ENCODE peak calls at places on chromosomes 3 and 15, in six cellular contexts. I is stomach, S is HCT116, N is Panc1, V is endothelial cell of umbilical vein, X is transverse colon. R is an unnamed sample.

GRCh38 chr3:169759256-169759655 is 5.6 kb downstream of the TERC start:
- DNase-seq in N (no peak), I (no peak), S (no peak), V (peak), X (no peak), R (no peak)

GRCh38 chr15:100729461-100729860 is 127.1 kb downstream of the ASB7 start:
- DNase-seq in X (no peak), V (no peak), S (no peak), N (no peak), I (no peak), R (no peak)

GRCh38 chr3:118804959-118805358 is 229.7 kb downstream of the IGSF11 start:
- DNase-seq in N (no peak), S (no peak), V (no peak), X (no peak), I (no peak), R (no peak)

GRCh38 chr15:90261811-90262210 is 3.7 kb upstream of the NGRN start:
- DNase-seq in I (no peak), N (no peak), S (no peak), V (peak), X (no peak), R (no peak)

GRCh38 chr3:150236683-150237082 is 171.4 kb upstream of the TSC22D2 start:
- DNase-seq in S (no peak), I (no peak), V (no peak), N (no peak), X (no peak), R (no peak)

GRCh38 chr3:35946121-35946856 is 307.0 kb downstream of the ARPP21 start:
- DNase-seq in S (no peak), I (no peak), N (no peak), X (no peak), V (peak), R (no peak)

GRCh38 chr3:16132190-16132589 is 42.3 kb upstream of the GALNT15 start:
- DNase-seq in X (no peak), V (no peak), I (no peak), N (no peak), S (no peak), R (no peak)

GRCh38 chr15:57017024-57017423 is 98.6 kb downstream of the TCF12 start:
- DNase-seq in N (no peak), I (no peak), S (no peak), V (peak), X (no peak), R (no peak)

GRCh38 chr15:93362821-93363220 is 273.8 kb upstream of the RGMA start:
- DNase-seq in I (no peak), V (no peak), S (no peak), X (no peak), N (no peak), R (no peak)

GRCh38 chr3:28915711-28916481 is 365.0 kb upstream of the RBMS3 start:
- DNase-seq in I (peak), X (peak), N (no peak), V (peak), S (peak), R (no peak)

GRCh38 chr3:115040673-115041286 is 106.3 kb downstream of the ZBTB20 start:
- DNase-seq in S (peak), X (peak), N (peak), I (peak), V (peak), R (no peak)

GRCh38 chr3:36959821-36960220 is 15.0 kb upstream of the TRANK1 start:
- DNase-seq in N (no peak), I (no peak), V (no peak), S (no peak), X (no peak), R (no peak)

GRCh38 chr3:36957072-36957471 is 12.2 kb upstream of the TRANK1 start:
- DNase-seq in N (no peak), S (no peak), V (no peak), X (no peak), I (no peak), R (no peak)

GRCh38 chr3:36956155-36956554 is 11.3 kb upstream of the TRANK1 start:
- DNase-seq in S (no peak), V (no peak), I (no peak), N (no peak), X (no peak), R (no peak)

GRCh38 chr3:36957862-36958686 is 13.2 kb upstream of the TRANK1 start:
- DNase-seq in X (peak), V (peak), I (no peak), N (no peak), S (no peak), R (no peak)

DNA sequence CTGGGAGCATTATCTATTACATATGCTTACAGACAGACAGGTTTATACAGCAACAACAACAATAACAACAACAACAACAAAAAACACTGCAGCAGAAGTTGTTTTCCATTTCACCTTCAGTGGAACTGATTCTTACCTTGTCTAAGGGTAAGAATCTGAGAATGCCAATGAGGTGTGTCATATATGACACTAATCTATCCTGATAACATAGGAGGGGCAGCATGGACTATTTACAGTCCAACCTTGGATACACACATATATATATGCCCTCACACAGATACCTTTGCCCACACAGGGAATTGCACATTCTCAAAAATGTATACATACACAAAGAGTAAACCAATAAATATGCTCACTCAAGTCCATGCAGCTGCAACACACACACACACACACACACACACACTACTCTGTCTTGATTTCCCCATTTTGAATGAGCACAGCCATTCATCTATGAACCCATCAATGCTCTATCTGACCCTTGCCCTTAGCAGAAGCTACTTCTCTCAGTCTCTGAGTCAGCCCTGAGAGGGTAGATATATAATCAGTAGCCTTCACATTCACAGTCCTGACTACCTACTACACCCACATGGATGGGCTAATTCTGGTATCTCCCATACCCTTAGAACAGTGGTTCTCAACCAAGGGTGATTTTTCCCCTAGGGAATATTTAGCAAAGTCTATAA is 9.7 kb upstream of the TRANK1 start:
- DNase-seq in X (peak), S (no peak), I (no peak), V (no peak), N (no peak), R (no peak)
- TF ChIP-seq POLR2AphosphoS5 in X (no peak), S (no peak), I (no peak), V (no peak), N (no peak), R (no peak)

DNA sequence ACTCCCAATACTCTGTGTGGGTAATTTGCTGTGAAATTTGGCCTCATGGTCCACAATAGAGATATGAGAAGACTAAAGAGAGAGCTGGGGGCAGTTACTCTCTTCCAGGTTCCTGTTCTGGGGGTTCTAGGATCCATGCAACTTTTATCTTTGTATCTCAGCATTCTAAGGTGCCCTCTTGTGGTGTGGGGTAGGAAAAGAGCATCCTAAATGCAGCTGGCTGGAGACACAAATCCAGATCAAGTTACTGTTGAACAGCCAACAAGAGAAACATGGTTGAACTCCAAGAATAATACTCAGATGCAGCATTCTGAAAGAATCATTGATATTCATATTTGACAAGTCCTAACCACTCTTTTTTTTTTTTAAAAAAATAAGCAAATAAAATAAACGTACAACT is 238.2 kb downstream of the GREM1 start:
- DNase-seq in I (no peak), X (no peak), V (peak), N (no peak), S (peak), R (no peak)
- TF ChIP-seq CTCF in I (peak), X (peak), V (peak), N (peak), S (peak), R (peak)

DNA sequence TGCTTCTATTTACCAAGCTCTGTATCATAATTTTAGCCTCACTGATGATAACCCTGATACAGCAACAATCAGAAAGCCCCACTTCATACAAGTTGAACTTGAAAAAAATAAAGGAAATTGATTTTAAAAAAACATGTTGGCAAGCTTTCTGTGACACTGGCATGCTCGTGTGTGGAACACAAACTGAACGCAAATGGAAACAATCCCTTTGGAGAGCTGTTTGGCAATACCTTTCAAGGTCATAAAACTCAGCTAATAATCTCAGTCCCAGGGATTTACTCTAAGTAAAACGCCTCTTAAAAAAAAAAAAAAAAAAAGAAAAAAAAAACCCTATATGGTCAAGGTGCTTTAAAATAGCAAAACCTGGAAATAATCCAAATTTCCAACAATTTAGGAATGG is 166.7 kb upstream of the BCL6 start:
- DNase-seq in V (no peak), I (no peak), N (no peak), X (no peak), S (no peak), R (no peak)
- TF ChIP-seq POLR2AphosphoS5 in V (no peak), I (no peak), N (no peak), X (no peak), S (no peak), R (no peak)

GRCh38 chr3:30440147-30440604 is 166.2 kb upstream of the TGFBR2 start:
- DNase-seq in I (peak), S (no peak), V (no peak), N (peak), X (no peak), R (no peak)
- TF ChIP-seq CTCF in I (no peak), S (no peak), V (no peak), N (no peak), X (no peak), R (no peak)

GRCh38 chr3:50235716-50236483 is at the start of gene GNAI2:
- DNase-seq in V (peak), S (peak), I (peak), N (peak), X (peak), R (peak)
- TF ChIP-seq POLR2AphosphoS5 in V (peak), S (peak), I (peak), N (peak), X (peak), R (peak)

GRCh38 chr3:75296858-75297257 is 367.3 kb upstream of the FRG2C start:
- DNase-seq in V (no peak), X (no peak), I (no peak), N (no peak), S (no peak), R (no peak)

GRCh38 chr3:75295013-75295412 is 369.1 kb upstream of the FRG2C start:
- DNase-seq in I (peak), X (no peak), N (no peak), S (no peak), V (no peak), R (no peak)

GRCh38 chr3:75294124-75294523 is 370.0 kb upstream of the FRG2C start:
- DNase-seq in X (peak), S (no peak), I (peak), N (no peak), V (no peak), R (peak)
- TF ChIP-seq CTCF in X (peak), S (peak), I (peak), N (peak), V (peak), R (peak)

DNA sequence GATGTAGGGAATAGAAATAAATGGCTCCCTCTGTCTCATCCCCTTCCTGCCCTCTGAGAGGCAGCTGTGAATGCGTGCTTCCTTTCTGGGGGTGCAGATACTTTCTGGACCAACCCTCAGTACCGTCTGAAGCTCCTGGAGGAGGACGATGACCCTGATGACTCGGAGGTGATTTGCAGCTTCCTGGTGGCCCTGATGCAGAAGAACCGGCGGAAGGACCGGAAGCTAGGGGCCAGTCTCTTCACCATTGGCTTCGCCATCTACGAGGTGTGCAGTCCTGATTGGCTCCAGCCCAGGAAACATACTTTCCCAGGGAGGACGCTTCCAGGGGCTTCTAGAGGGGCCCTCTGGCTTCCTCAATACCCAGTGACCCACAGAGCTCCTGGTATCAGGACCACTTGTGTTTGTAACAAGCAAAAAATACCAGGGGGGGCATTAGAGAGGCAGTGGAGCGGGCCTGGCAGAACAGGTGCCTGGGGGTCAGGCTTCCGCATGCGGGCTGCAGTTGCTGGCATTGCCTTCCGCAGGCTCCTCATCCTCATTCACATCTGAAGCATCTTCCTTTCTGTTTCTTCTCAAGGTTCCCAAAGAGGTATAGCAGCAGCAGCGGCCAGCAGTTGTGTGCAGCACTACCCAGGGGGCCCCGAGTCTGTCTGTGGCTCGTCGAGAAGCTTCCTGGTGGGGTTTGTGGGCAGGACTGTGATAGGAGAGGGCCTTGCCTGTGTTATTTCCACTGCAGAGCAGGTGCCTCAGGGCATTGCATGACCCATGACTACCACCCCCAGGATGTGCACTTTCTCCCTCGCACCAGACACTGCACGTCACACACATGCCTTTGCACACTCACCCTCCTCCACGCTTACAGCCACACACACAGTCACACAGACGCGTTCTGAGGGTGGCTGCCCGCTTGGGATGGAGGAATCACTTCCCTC is 42.5 kb downstream of the CAPN3 start:
- DNase-seq in S (peak), X (no peak), N (no peak), I (no peak), V (peak), R (no peak)
- TF ChIP-seq POLR2AphosphoS5 in S (peak), X (no peak), N (no peak), I (no peak), V (no peak), R (no peak)

GRCh38 chr3:32420138-32420981 is 28.7 kb downstream of the CMTM7 start:
- DNase-seq in S (peak), I (peak), X (no peak), N (no peak), V (peak), R (peak)
- TF ChIP-seq CTCF in S (no peak), I (no peak), X (no peak), N (no peak), V (peak), R (peak)

DNA sequence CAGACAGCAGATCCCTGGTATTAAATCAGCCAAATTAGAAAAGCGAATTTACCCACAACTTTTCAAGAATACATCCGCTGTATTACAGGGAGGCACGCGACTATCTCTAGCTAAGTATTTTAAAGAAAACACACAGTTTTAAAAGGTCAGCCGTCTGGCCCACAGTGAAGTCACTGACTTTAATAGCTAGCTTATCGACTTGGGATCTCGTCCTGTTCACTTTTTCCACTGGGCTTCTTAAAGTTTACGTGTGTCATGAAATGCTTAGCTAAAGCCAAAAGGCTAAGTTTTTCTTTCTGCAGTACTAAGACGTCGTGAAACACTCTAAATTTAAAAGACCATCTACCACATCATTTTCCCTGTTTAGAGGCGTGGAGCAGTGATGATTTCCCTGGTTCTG is 27.2 kb downstream of the LRIG1 start:
- DNase-seq in V (peak), N (no peak), S (no peak), I (no peak), X (no peak), R (no peak)
- TF ChIP-seq POLR2AphosphoS5 in V (peak), N (no peak), S (no peak), I (no peak), X (no peak), R (no peak)